ENCODE peak calls at places on chromosome 14, in eight cellular contexts. G is GM23248, E is mammary epithelial cell, D is H1, Y is hepatocyte, M is astrocyte, B is MM.1S, U is HepG2. P is an unnamed sample.

GRCh38 chr14:38238332-38238731 is 17.6 kb downstream of the CLEC14A start:
- DNase-seq in G (peak; percentile 53), E (no peak), D (no peak), Y (no peak), M (peak; percentile 5), B (no peak), U (no peak), P (no peak)

GRCh38 chr14:66395300-66395699 is 90.9 kb upstream of the CCDC196 start:
- DNase-seq in G (no peak), E (peak; percentile 12), D (no peak), Y (no peak), M (no peak), B (peak; percentile 65), U (no peak), P (no peak)

GRCh38 chr14:99579903-99580570 is 24.0 kb downstream of the CCDC85C start:
- DNase-seq in G (peak; percentile 45), E (peak; percentile 63), D (peak; percentile 53), Y (peak; percentile 77), M (peak; percentile 95), B (no peak), U (no peak), P (no peak)

GRCh38 chr14:76348898-76349297 is 27.0 kb upstream of the ESRRB start:
- DNase-seq in G (peak; percentile 65), E (peak; percentile 65), D (peak; percentile 47), Y (no peak), M (peak; percentile 72), B (no peak), U (no peak), P (no peak)

GRCh38 chr14:96177766-96178377 is 26.8 kb upstream of the BDKRB2 start:
- DNase-seq in G (peak; percentile 34), E (peak; percentile 50), D (no peak), Y (peak; percentile 44), M (no peak), B (no peak), U (no peak), P (no peak)

GRCh38 chr14:20662968-20663731 is 21.2 kb upstream of the RNASE4 start:
- DNase-seq in G (peak; percentile 72), E (peak; percentile 89), D (peak; percentile 96), Y (peak; percentile 74), M (peak; percentile 6), B (peak; percentile 80), U (peak; percentile 76), P (no peak)

GRCh38 chr14:86541969-86542368 is 1012.0 kb downstream of the FLRT2 start:
- DNase-seq in G (no peak), E (no peak), D (no peak), Y (no peak), M (no peak), B (peak; percentile 8), U (no peak), P (peak; percentile 66)

GRCh38 chr14:90774316-90774715 is 41.9 kb downstream of the TTC7B start:
- DNase-seq in G (no peak), E (no peak), D (no peak), Y (no peak), M (no peak), B (no peak), U (no peak), P (no peak)

GRCh38 chr14:91835920-91836843 is 31.2 kb downstream of the TC2N start:
- DNase-seq in G (peak; percentile 20), E (peak; percentile 84), D (peak; percentile 62), Y (peak; percentile 96), M (no peak), B (no peak), U (no peak), P (no peak)

GRCh38 chr14:86654558-86655184 is 1124.7 kb downstream of the FLRT2 start:
- DNase-seq in G (peak; percentile 20), E (peak; percentile 22), D (no peak), Y (peak; percentile 66), M (no peak), B (peak; percentile 35), U (peak; percentile 34), P (no peak)

GRCh38 chr14:60643443-60644402 is 5.6 kb downstream of the SIX1 start:
- DNase-seq in G (peak; percentile 78), E (no peak), D (no peak), Y (peak; percentile 16), M (no peak), B (no peak), U (peak; percentile 80), P (peak; percentile 83)

GRCh38 chr14:61891251-61891650 is 129.0 kb downstream of the SNAPC1 start:
- DNase-seq in G (peak; percentile 37), E (peak; percentile 24), D (no peak), Y (no peak), M (peak; percentile 27), B (no peak), U (no peak), P (no peak)

GRCh38 chr14:81222694-81223093 is 1.9 kb upstream of the GTF2A1 start:
- DNase-seq in G (no peak), E (no peak), D (no peak), Y (peak; percentile 34), M (no peak), B (no peak), U (peak; percentile 65), P (no peak)

GRCh38 chr14:66003082-66003740 is 483.0 kb upstream of the CCDC196 start:
- DNase-seq in G (no peak), E (peak; percentile 67), D (no peak), Y (no peak), M (no peak), B (no peak), U (no peak), P (peak; percentile 47)

GRCh38 chr14:49997991-49998390 is 105.1 kb downstream of the ARF6 start:
- DNase-seq in G (no peak), E (no peak), D (no peak), Y (no peak), M (no peak), B (no peak), U (no peak), P (no peak)

GRCh38 chr14:55556929-55557623 is 22.9 kb upstream of the KTN1 start:
- DNase-seq in G (peak; percentile 87), E (peak; percentile 91), D (no peak), Y (peak; percentile 74), M (peak; percentile 95), B (no peak), U (peak; percentile 34), P (no peak)

GRCh38 chr14:89720741-89721315 is 233.7 kb downstream of the EFCAB11 start:
- DNase-seq in G (no peak), E (no peak), D (no peak), Y (no peak), M (no peak), B (peak; percentile 65), U (no peak), P (no peak)

GRCh38 chr14:50371546-50371945 is 25.1 kb downstream of the CDKL1 start:
- DNase-seq in G (no peak), E (no peak), D (no peak), Y (no peak), M (no peak), B (no peak), U (no peak), P (no peak)

GRCh38 chr14:105150368-105151111 is 18.0 kb downstream of the JAG2 start:
- DNase-seq in G (no peak), E (no peak), D (no peak), Y (no peak), M (no peak), B (no peak), U (no peak), P (no peak)

GRCh38 chr14:91230363-91231035 is 14.0 kb downstream of the GPR68 start:
- DNase-seq in G (peak; percentile 72), E (no peak), D (no peak), Y (no peak), M (peak; percentile 38), B (no peak), U (no peak), P (no peak)

GRCh38 chr14:33259764-33260163 is 321.1 kb downstream of the NPAS3 start:
- DNase-seq in G (no peak), E (no peak), D (no peak), Y (no peak), M (no peak), B (no peak), U (no peak), P (no peak)

GRCh38 chr14:22896760-22897159 is 13.7 kb downstream of the REM2 start:
- DNase-seq in G (no peak), E (no peak), D (no peak), Y (no peak), M (no peak), B (no peak), U (no peak), P (no peak)

GRCh38 chr14:104930526-104931322 is 6.0 kb downstream of the PLD4 start:
- DNase-seq in G (no peak), E (no peak), D (no peak), Y (no peak), M (no peak), B (no peak), U (no peak), P (no peak)

GRCh38 chr14:92696356-92696755 is 52.1 kb downstream of the LGMN start:
- DNase-seq in G (no peak), E (no peak), D (no peak), Y (no peak), M (no peak), B (no peak), U (no peak), P (no peak)

GRCh38 chr14:103140316-103141109 is 17.3 kb downstream of the TNFAIP2 start:
- DNase-seq in G (no peak), E (peak; percentile 18), D (no peak), Y (no peak), M (no peak), B (peak; percentile 80), U (peak; percentile 39), P (no peak)

GRCh38 chr14:24339284-24340151 is at the start of gene RIPK3:
- DNase-seq in G (peak; percentile 42), E (no peak), D (no peak), Y (peak; percentile 70), M (no peak), B (peak; percentile 52), U (no peak), P (no peak)
- TF ChIP-seq EZH2 in G (no peak), E (no peak), D (peak; percentile 83), Y (no peak), M (peak; percentile 50), B (no peak), U (no peak), P (no peak)

GRCh38 chr14:95137164-95137803 is 20.0 kb downstream of the DICER1 start:
- DNase-seq in G (no peak), E (no peak), D (no peak), Y (no peak), M (no peak), B (no peak), U (no peak), P (no peak)
- H3K27ac ChIP-seq in G (no peak overlapping the region), E (no peak overlapping the region), D (no peak overlapping the region), Y (peak overlapping the region; percentile 33), M (no peak overlapping the region), B (no peak overlapping the region), U (no peak overlapping the region), P (no peak overlapping the region)

GRCh38 chr14:101907619-101908018 is 56.8 kb upstream of the DYNC1H1 start:
- DNase-seq in G (no peak), E (no peak), D (no peak), Y (no peak), M (no peak), B (no peak), U (no peak), P (no peak)
- H3K36me3 ChIP-seq in G (peaks cover 30% of the 10 kb centered on the region), E (peaks cover 8% of the 10 kb centered on the region), D (peaks cover 33% of the 10 kb centered on the region), Y (no peaks in the 10 kb centered on the region), M (peaks cover 11% of the 10 kb centered on the region), B (no peaks in the 10 kb centered on the region), U (peaks cover 17% of the 10 kb centered on the region), P (peaks cover 66% of the 10 kb centered on the region)

DNA sequence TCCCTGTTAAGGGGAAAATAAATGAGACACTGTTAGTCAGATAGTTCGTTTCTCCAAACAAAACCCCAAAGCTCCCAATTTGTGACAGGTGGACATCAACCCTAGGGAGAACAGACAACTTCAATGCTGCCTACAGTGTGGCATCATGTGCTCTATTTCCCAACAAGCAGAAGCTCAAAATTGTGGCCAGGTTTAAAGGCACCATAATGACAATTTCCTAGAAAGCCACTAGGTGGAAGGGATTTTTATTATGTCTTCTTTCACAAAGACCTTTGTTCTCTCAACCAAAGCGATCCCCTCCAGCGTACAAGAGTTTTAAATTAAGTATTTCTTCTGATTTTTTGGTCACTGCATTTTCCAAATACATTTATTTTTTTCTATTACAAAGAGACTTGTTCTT is 88.0 kb upstream of the MBIP start:
- DNase-seq in G (no peak), E (no peak), D (no peak), Y (no peak), M (no peak), B (no peak), U (no peak), P (no peak)
- TF ChIP-seq EZH2 in G (no peak), E (no peak), D (no peak), Y (no peak), M (no peak), B (no peak), U (no peak), P (no peak)